ENCODE peak calls at places on chromosomes 2 and 18, in eight cellular contexts. O, C, M, D, N, F, Y and P are unnamed samples. For H3K4me1, the result is how much of the 10 kb centered on the place peaks cover.

GRCh38 chr18:8366656-8367055 is 242.6 kb upstream of the RAB12 start:
- DNase-seq in C (no peak), M (no peak), Y (no peak), F (no peak), N (no peak), O (no peak), D (no peak), P (no peak)

GRCh38 chr2:144379891-144380311 is 140.0 kb downstream of the ZEB2 start:
- DNase-seq in Y (no peak), M (no peak), F (no peak), N (peak), O (peak), C (peak), D (no peak), P (no peak)

GRCh38 chr18:22609642-22610041 is 191.9 kb upstream of the CTAGE1 start:
- DNase-seq in O (peak), C (no peak), M (peak), D (no peak), N (peak), F (peak), Y (peak), P (peak)

GRCh38 chr2:61707984-61708852 is 145.6 kb downstream of the FAM161A start:
- DNase-seq in M (no peak), O (no peak), Y (no peak), N (no peak), F (no peak), C (peak), D (peak), P (peak)

GRCh38 chr18:40852406-40852805 is 1102.6 kb upstream of the PIK3C3 start:
- DNase-seq in Y (no peak), D (no peak), N (no peak), O (no peak), F (no peak), C (no peak), M (no peak), P (no peak)

GRCh38 chr18:36960038-36960437 is 131.1 kb downstream of the KIAA1328 start:
- DNase-seq in O (no peak), F (no peak), Y (no peak), D (no peak), M (no peak), N (no peak), C (no peak), P (no peak)

GRCh38 chr2:162243305-162243693 is at the start of gene FAP:
- DNase-seq in M (no peak), N (peak), D (no peak), Y (no peak), C (peak), O (no peak), F (no peak), P (no peak)

GRCh38 chr18:79524181-79525078 is 128.7 kb downstream of the NFATC1 start:
- DNase-seq in D (no peak), N (no peak), O (peak), C (no peak), Y (no peak), F (no peak), M (no peak), P (no peak)

GRCh38 chr2:208358758-208359631 is 47.6 kb upstream of the PTH2R start:
- DNase-seq in O (no peak), N (no peak), D (no peak), M (no peak), Y (peak), F (no peak), C (no peak), P (no peak)

GRCh38 chr2:74573747-74574562 is 19.4 kb downstream of the DOK1 start:
- DNase-seq in C (no peak), Y (no peak), N (peak), F (no peak), O (no peak), M (no peak), D (no peak), P (no peak)

GRCh38 chr2:175605989-175606841 is 395.9 kb downstream of the LNPK start:
- DNase-seq in Y (no peak), D (no peak), N (no peak), M (no peak), O (no peak), C (peak), F (no peak), P (no peak)

GRCh38 chr2:113138428-113139322 is 11.3 kb downstream of the IL1RN start:
- DNase-seq in Y (peak), M (no peak), C (peak), F (no peak), N (peak), D (peak), O (no peak), P (peak)

GRCh38 chr2:231176061-231176460 is 22.4 kb upstream of the ARMC9 start:
- DNase-seq in N (no peak), D (no peak), M (no peak), C (no peak), O (no peak), F (no peak), Y (no peak), P (no peak)

GRCh38 chr2:230358305-230358704 is 31.3 kb downstream of the SP140L start:
- DNase-seq in N (peak), C (peak), O (no peak), D (no peak), F (no peak), Y (no peak), M (no peak), P (no peak)

GRCh38 chr2:142858991-142859390 is 18.5 kb upstream of the KYNU start:
- DNase-seq in N (no peak), O (no peak), F (no peak), C (no peak), D (no peak), M (no peak), Y (no peak), P (no peak)

GRCh38 chr18:68449292-68449691 is 265.6 kb downstream of the TMX3 start:
- DNase-seq in N (no peak), Y (no peak), F (no peak), D (no peak), O (no peak), C (peak), M (no peak), P (no peak)

GRCh38 chr18:3603460-3604259 is 153.7 kb downstream of the TGIF1 start:
- DNase-seq in M (no peak), F (no peak), O (no peak), N (peak), C (peak), Y (peak), D (peak), P (peak)

GRCh38 chr2:169010633-169011460 is 20.3 kb downstream of the ABCB11 start:
- DNase-seq in N (no peak), F (no peak), O (no peak), Y (no peak), D (peak), C (no peak), M (no peak), P (no peak)
- H3K4me1 ChIP-seq in N (under half), F (half or more), O (under half), Y (under half), D (under half), C (under half), M (under half), P (under half)

DNA sequence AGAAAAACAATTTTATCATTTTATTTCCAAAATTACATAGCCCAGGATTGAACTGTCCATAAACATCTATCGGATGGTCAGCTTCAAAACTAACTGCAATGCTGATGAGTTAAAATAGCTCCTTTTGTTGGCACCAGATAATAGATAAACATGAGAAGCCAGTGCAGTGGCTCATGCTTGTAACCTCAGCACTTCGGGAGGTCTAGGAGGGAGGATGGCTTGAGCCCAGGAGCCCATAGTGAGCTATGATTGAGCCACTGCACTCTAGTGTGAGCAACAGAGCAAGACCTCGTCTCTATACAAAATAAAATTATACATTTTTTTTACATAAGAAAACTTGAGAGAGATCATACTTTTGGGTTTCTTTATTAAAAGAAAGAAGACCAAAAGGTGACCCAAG is 34.6 kb upstream of the IMPA2 start:
- DNase-seq in M (peak), N (no peak), O (no peak), F (no peak), C (peak), D (no peak), Y (peak), P (no peak)
- H3K27ac ChIP-seq in M (peak), N (peak), O (peak), F (peak), C (peak), D (peak), Y (no peak), P (peak)

GRCh38 chr2:108922141-108922915 is 66.7 kb downstream of the EDAR start:
- DNase-seq in N (no peak), M (no peak), C (no peak), F (no peak), D (no peak), Y (peak), O (no peak), P (peak)

GRCh38 chr2:108923019-108923700 is 65.9 kb downstream of the EDAR start:
- DNase-seq in F (no peak), Y (no peak), O (no peak), M (no peak), N (no peak), D (peak), C (no peak), P (peak)

GRCh38 chr2:108920686-108921085 is 68.3 kb downstream of the EDAR start:
- DNase-seq in D (no peak), C (no peak), O (no peak), Y (no peak), N (no peak), M (no peak), F (no peak), P (no peak)

GRCh38 chr2:108919571-108920373 is 69.2 kb downstream of the EDAR start:
- DNase-seq in Y (no peak), M (no peak), C (no peak), N (no peak), F (peak), O (no peak), D (no peak), P (no peak)

GRCh38 chr2:108921096-108922030 is 67.7 kb downstream of the EDAR start:
- DNase-seq in F (peak), D (no peak), Y (no peak), M (no peak), O (no peak), C (no peak), N (no peak), P (no peak)
- H3K4me3 ChIP-seq in F (no peak), D (no peak), Y (no peak), M (no peak), O (no peak), C (no peak), N (no peak), P (no peak)

DNA sequence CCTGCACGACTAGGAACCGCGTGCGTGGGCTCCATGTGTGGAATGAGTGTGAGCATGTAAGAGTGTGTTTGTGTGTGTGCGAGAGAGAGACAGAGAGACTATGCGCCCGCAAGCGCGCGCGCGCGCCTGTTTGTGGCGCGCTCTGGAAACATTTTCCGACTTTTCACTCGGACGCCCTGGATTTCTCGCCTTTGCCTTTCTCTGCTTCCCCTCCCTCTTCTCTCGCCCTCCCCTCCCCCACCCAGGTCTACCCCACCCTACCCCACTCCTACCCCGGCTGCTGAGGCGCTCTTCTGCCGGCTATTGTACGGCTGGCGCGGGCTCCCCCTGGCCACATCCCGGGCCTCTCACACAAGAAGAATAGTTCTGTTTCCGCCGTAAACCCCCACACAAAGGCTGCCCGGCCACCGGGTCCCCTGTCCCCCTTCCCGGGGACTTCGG is 7.0 kb upstream of the SIX3 start:
- DNase-seq in Y (no peak), C (no peak), O (no peak), N (no peak), M (no peak), F (no peak), D (no peak), P (no peak)
- H3K4me1 ChIP-seq in Y (under half), C (under half), O (under half), N (under half), M (under half), F (half or more), D (under half), P (under half)

GRCh38 chr2:28643911-28644334 is 107.7 kb upstream of the PPP1CB start:
- DNase-seq in N (peak), O (no peak), C (peak), Y (no peak), D (peak), M (no peak), F (peak), P (peak)
- H3K27ac ChIP-seq in N (no peak), O (peak), C (no peak), Y (no peak), D (peak), M (no peak), F (peak), P (peak)

DNA sequence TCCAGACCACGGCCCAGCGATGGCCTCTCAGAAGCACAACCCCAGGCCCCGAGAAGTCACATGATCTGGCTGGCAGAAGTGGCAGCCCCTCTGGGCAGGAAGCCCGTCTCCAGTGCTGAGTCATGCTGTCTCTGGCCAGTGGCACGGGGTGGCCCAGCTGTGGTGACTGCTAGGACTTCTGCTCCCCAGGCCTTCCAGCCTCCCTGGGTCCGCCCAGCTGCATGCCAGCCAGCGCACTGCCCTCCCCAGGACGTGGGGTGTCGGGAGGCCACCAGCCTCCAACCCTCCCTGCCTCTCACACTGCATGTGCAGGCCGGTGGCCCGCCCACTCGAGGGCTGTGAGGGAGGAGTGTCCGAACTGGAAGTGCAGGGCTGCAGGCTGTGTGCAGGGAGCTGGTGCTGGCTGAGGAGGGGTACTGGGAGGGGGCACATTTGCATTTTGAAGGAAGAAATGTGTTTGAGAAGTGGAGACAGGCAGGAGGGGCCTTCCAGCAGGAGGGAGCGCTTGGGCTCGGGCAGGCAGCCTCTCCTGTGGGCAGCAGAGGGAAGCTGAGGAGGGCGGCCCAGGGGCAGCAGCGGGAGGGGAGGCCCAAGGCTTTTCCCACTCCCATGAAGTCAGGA is 17.0 kb upstream of the HPCAL1 start:
- DNase-seq in N (peak), C (peak), D (peak), O (peak), Y (peak), F (peak), M (peak), P (peak)
- H3K4me3 ChIP-seq in N (no peak), C (no peak), D (no peak), O (no peak), Y (no peak), F (no peak), M (no peak), P (no peak)

GRCh38 chr2:25314514-25315315 is 27.0 kb downstream of the DNMT3A start:
- DNase-seq in N (peak), O (peak), C (peak), M (peak), F (peak), D (peak), Y (peak), P (no peak)
- H3K4me1 ChIP-seq in N (under half), O (half or more), C (under half), M (half or more), F (half or more), D (under half), Y (under half), P (under half)